ENCODE peak calls at places on chromosomes 5 and 9, in five cellular contexts. D, F, Q, N and B are unnamed samples. For H3K4me1 and H3K9me3, the result is how much of the 10 kb centered on the place peaks cover.

GRCh38 chr5:206927-207536 is 10.9 kb downstream of the CCDC127 start:
- DNase-seq in D (no peak), F (peak), Q (peak), N (no peak), B (no peak)

GRCh38 chr5:89849819-89850515 is 559.6 kb downstream of the CETN3 start:
- DNase-seq in Q (no peak), D (no peak), N (no peak), F (peak), B (no peak)

GRCh38 chr9:70421272-70422180 is 7.1 kb upstream of the KLF9 start:
- DNase-seq in D (no peak), N (peak), Q (no peak), F (no peak), B (no peak)

GRCh38 chr5:68444833-68445232 is 229.3 kb downstream of the PIK3R1 start:
- DNase-seq in Q (no peak), N (no peak), D (no peak), F (no peak), B (no peak)

GRCh38 chr9:126417007-126417406 is 90.4 kb downstream of the MVB12B start:
- DNase-seq in D (no peak), N (no peak), Q (no peak), F (no peak), B (no peak)

GRCh38 chr5:15734058-15734457 is 234.1 kb downstream of the FBXL7 start:
- DNase-seq in Q (no peak), N (no peak), D (no peak), F (no peak), B (no peak)

GRCh38 chr9:95009459-95009858 is 283.0 kb downstream of the AOPEP start:
- DNase-seq in N (no peak), D (no peak), Q (no peak), F (no peak), B (no peak)

GRCh38 chr9:130328349-130328801 is 62.8 kb downstream of the HMCN2 start:
- DNase-seq in N (no peak), F (no peak), Q (no peak), D (peak), B (no peak)

GRCh38 chr5:172886974-172887491 is 53.0 kb downstream of the ERGIC1 start:
- DNase-seq in D (peak), Q (no peak), N (peak), F (no peak), B (peak)

GRCh38 chr9:134026981-134027380 is 1.7 kb downstream of the BRD3OS start:
- DNase-seq in F (no peak), Q (no peak), N (no peak), D (peak), B (no peak)

GRCh38 chr5:1479581-1480188 is 34.4 kb upstream of the SLC6A3 start:
- DNase-seq in Q (peak), N (no peak), D (peak), F (peak), B (no peak)

GRCh38 chr9:82993856-82994605 is 68.9 kb downstream of the RASEF start:
- DNase-seq in D (no peak), Q (no peak), F (no peak), N (no peak), B (no peak)

GRCh38 chr5:110088676-110089436 is 399.1 kb downstream of the MAN2A1 start:
- DNase-seq in D (no peak), F (no peak), N (no peak), Q (no peak), B (no peak)

GRCh38 chr5:219492-219891 is 1.4 kb downstream of the SDHA start:
- DNase-seq in F (peak), N (no peak), Q (no peak), D (no peak), B (no peak)

GRCh38 chr9:4262735-4263141 is 37.1 kb downstream of the GLIS3 start:
- DNase-seq in Q (no peak), N (no peak), F (peak), D (no peak), B (no peak)

GRCh38 chr9:20373263-20373662 is 249.0 kb downstream of the MLLT3 start:
- DNase-seq in N (no peak), Q (no peak), D (no peak), F (no peak), B (no peak)

GRCh38 chr5:106640511-106640910 is 1030.2 kb downstream of the EFNA5 start:
- DNase-seq in N (no peak), D (no peak), F (no peak), Q (no peak), B (no peak)

GRCh38 chr9:77215874-77216273 is 38.5 kb downstream of the VPS13A start:
- DNase-seq in F (no peak), Q (no peak), N (no peak), D (no peak), B (no peak)

GRCh38 chr9:121935744-121936143 is 157.4 kb downstream of the TTLL11 start:
- DNase-seq in D (no peak), Q (no peak), N (no peak), F (peak), B (no peak)

GRCh38 chr9:121942313-121942712 is 150.8 kb downstream of the TTLL11 start:
- DNase-seq in D (no peak), Q (no peak), F (no peak), N (no peak), B (no peak)

GRCh38 chr9:121939643-121940042 is 153.5 kb downstream of the TTLL11 start:
- DNase-seq in Q (no peak), D (no peak), F (no peak), N (no peak), B (no peak)

GRCh38 chr9:121937248-121937647 is 155.9 kb downstream of the TTLL11 start:
- DNase-seq in F (no peak), Q (no peak), N (no peak), D (no peak), B (no peak)

GRCh38 chr9:121938621-121939020 is 154.5 kb downstream of the TTLL11 start:
- DNase-seq in N (no peak), D (no peak), F (no peak), Q (no peak), B (no peak)
- H3K4me1 ChIP-seq in N (under half), D (under half), F (under half), Q (under half), B (under half)

GRCh38 chr9:137237759-137238726 is 3.0 kb upstream of the TUBB4B start:
- DNase-seq in N (no peak), F (peak), Q (no peak), D (no peak), B (no peak)
- H3K4me3 ChIP-seq in N (no peak), F (no peak), Q (no peak), D (no peak), B (no peak)

DNA sequence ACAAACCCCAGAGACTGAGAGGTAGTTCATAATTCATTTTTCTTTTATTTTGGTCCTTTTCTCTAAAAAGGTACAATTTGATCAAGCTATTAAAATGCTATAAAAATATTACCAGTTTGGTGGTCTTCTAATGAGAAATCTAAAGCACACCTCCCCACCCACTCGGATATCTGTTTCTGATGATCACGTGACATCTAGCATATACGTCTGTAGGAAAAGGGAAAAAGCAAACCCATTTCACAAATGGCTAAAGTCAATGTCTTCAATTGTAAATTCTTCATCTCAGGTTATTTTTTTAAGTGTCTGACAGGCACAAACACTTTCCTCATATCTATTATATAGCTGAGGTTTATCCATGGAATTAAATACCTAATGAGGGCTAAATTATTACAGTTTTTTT is 18.9 kb downstream of the ZNF354A start:
- DNase-seq in F (no peak), D (no peak), Q (no peak), N (no peak), B (no peak)
- H3K9me3 ChIP-seq in F (half or more), D (under half), Q (under half), N (half or more), B (half or more)

GRCh38 chr9:93580654-93581380 is 4.4 kb downstream of the PHF2 start:
- DNase-seq in Q (no peak), D (no peak), F (peak), N (no peak), B (no peak)
- H3K4me1 ChIP-seq in Q (under half), D (under half), F (under half), N (under half), B (under half)

GRCh38 chr5:74206571-74207550 is 433.7 kb downstream of the ENC1 start:
- DNase-seq in D (peak), F (no peak), N (peak), Q (no peak), B (peak)
- H3K4me3 ChIP-seq in D (no peak), F (no peak), N (no peak), Q (no peak), B (peak)

DNA sequence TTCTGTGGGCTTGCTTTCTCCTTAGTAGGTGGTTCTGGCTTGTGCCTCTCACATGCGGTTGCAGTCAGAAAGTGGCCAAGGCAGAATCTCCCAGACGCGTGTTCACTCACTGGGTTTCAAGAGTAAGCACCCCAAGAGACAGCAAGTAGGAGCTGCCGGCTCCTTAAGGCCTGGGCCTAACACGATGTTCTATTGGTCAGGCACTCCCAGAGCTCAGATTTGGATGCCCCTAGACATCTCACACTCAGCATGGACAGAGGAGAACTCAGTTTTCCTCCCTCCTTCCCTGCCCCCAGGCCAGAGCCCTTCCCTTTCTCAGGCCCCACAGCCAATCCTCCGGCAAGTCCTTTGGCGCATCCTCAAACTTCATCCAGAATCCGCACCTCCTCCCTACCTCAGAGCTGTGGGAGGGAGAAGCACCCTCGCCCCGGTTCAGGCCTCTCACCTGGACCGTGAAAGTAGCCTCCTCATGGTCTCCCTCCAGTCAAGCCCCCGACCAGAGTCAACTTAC is 6.5 kb upstream of the CARD19 start:
- DNase-seq in N (peak), F (peak), D (peak), Q (no peak), B (no peak)
- H3K9me3 ChIP-seq in N (under half), F (under half), D (under half), Q (under half), B (under half)

DNA sequence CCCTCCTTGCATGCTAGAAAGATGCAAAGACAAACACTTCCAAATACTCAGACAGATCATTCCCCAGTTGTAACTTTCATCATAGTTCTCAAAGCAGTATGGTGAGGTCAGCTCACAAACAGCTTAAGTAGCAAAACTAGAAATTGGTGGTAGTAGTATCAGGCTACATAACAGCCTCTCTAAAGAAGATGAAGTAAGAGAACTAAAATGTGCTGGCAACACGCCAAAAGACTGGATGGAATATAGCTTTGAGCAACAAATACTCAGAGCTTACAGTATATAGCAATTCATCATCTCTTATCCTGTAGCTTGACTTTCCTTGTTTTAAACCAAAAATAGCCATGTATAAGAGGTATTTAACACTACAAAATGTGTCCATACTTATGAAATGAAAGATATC is 7.5 kb downstream of the PFDN1 start:
- DNase-seq in F (no peak), N (peak), D (no peak), Q (no peak), B (peak)
- H3K4me1 ChIP-seq in F (under half), N (under half), D (under half), Q (under half), B (half or more)

DNA sequence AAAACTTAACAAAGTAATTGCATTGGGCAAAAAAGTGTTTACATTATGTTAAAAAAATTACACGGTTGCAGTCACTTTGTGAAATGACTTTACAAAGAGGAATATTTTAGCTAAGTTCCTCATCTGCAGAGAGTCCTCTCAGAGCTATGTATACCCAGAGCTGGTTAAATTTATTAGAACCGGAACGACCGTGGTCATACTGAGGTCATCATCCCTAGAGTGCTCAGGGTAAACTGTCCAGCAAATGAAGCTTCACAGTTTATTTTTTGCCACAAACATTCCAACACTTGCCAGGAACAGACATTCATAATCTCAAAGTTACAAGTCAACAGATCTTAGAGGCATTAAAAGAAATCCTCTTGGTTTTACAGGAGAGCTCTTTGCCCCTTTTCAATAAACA is 902 bp downstream of the ROPN1L start:
- DNase-seq in F (no peak), N (no peak), D (no peak), Q (no peak), B (no peak)
- H3K4me3 ChIP-seq in F (peak), N (peak), D (peak), Q (no peak), B (peak)